ENCODE peak calls at places on chromosomes 4 and X, in six cellular contexts. E is effector CD4-positive, alpha-beta T cell; K is fibroblast of lung; D is activated naive CD4-positive, alpha-beta T cell treated with Interleukin-2 at 50 U/mL for 16 hours; P is effector memory CD8-positive, alpha-beta T cell; W is fibroblast of pulmonary artery. R is an unnamed sample.

GRCh38 chr4:33494150-33494549 is 2750.2 kb downstream of the ARAP2 start:
- DNase-seq in K (peak), E (no peak), D (no peak), P (no peak), W (peak), R (no peak)

GRCh38 chr4:35526456-35526855 is 717.9 kb downstream of the ARAP2 start:
- DNase-seq in K (no peak), W (no peak), D (no peak), P (no peak), E (no peak), R (no peak)

GRCh38 chrX:3320471-3321046 is 25.9 kb downstream of the MXRA5 start:
- DNase-seq in E (no peak), P (no peak), K (no peak), D (no peak), W (peak), R (no peak)

GRCh38 chr4:139453041-139453370 is 915 bp upstream of the RAB33B start:
- DNase-seq in P (no peak), D (no peak), K (peak), W (no peak), E (peak), R (no peak)

GRCh38 chrX:30577362-30577961 is at the start of gene TASL:
- DNase-seq in P (peak), W (no peak), E (peak), D (peak), K (no peak), R (peak)

GRCh38 chr4:70603856-70604255 is 11.8 kb downstream of the AMBN start:
- DNase-seq in K (no peak), P (no peak), W (peak), E (no peak), D (no peak), R (no peak)

GRCh38 chrX:33434256-33435092 is 223.1 kb upstream of the DMD start:
- DNase-seq in E (peak), P (no peak), D (peak), K (peak), W (peak), R (peak)

GRCh38 chr4:8325284-8325973 is 55.9 kb downstream of the HTRA3 start:
- DNase-seq in D (no peak), K (no peak), P (no peak), E (no peak), W (no peak), R (no peak)

GRCh38 chr4:123093247-123093646 is 170.8 kb upstream of the NUDT6 start:
- DNase-seq in W (no peak), K (no peak), E (no peak), P (no peak), D (no peak), R (no peak)